ENCODE peak calls at places on chromosomes 1 and 21, in eight cellular contexts. One of them, this sample, is unnamed.

GRCh38 chr21:23887709-23888303 is 1719.5 kb downstream of the MRPL39 start:
- DNase-seq in type B pancreatic cell: no peak
- DNase-seq in colonic mucosa: no peak
- DNase-seq in lower lobe of right lung: no peak
- DNase-seq in lower leg skin: no peak
- DNase-seq in MCF 10A: no peak
- DNase-seq in IMR-90: no peak
- DNase-seq in Peyer's patch: peak
- DNase-seq in this sample: no peak

GRCh38 chr1:25001125-25001915 is 71.2 kb upstream of the RUNX3 start:
- DNase-seq in colonic mucosa: no peak
- DNase-seq in type B pancreatic cell: no peak
- DNase-seq in MCF 10A: no peak
- DNase-seq in Peyer's patch: no peak
- DNase-seq in IMR-90: no peak
- DNase-seq in lower lobe of right lung: no peak
- DNase-seq in lower leg skin: no peak
- DNase-seq in this sample: no peak

GRCh38 chr1:175844877-175845276 is 101.5 kb upstream of the TNR start:
- DNase-seq in IMR-90: no peak
- DNase-seq in colonic mucosa: no peak
- DNase-seq in lower leg skin: no peak
- DNase-seq in type B pancreatic cell: no peak
- DNase-seq in MCF 10A: peak
- DNase-seq in lower lobe of right lung: no peak
- DNase-seq in Peyer's patch: no peak
- DNase-seq in this sample: no peak

GRCh38 chr21:46055863-46056281 is 42.0 kb upstream of the COL6A2 start:
- DNase-seq in MCF 10A: no peak
- DNase-seq in lower leg skin: no peak
- DNase-seq in type B pancreatic cell: peak
- DNase-seq in lower lobe of right lung: peak
- DNase-seq in IMR-90: peak
- DNase-seq in colonic mucosa: no peak
- DNase-seq in Peyer's patch: peak
- DNase-seq in this sample: no peak

GRCh38 chr1:210850556-210850955 is 283.4 kb downstream of the KCNH1 start:
- DNase-seq in MCF 10A: no peak
- DNase-seq in lower lobe of right lung: no peak
- DNase-seq in IMR-90: no peak
- DNase-seq in Peyer's patch: no peak
- DNase-seq in colonic mucosa: no peak
- DNase-seq in lower leg skin: no peak
- DNase-seq in type B pancreatic cell: no peak
- DNase-seq in this sample: no peak

GRCh38 chr1:198726455-198726854 is 87.6 kb downstream of the PTPRC start:
- DNase-seq in colonic mucosa: no peak
- DNase-seq in IMR-90: peak
- DNase-seq in lower lobe of right lung: no peak
- DNase-seq in type B pancreatic cell: no peak
- DNase-seq in lower leg skin: no peak
- DNase-seq in Peyer's patch: no peak
- DNase-seq in MCF 10A: no peak
- DNase-seq in this sample: no peak

GRCh38 chr1:64822621-64823020 is 77.7 kb downstream of the RAVER2 start:
- DNase-seq in colonic mucosa: no peak
- DNase-seq in Peyer's patch: no peak
- DNase-seq in MCF 10A: peak
- DNase-seq in IMR-90: peak
- DNase-seq in type B pancreatic cell: no peak
- DNase-seq in lower leg skin: no peak
- DNase-seq in lower lobe of right lung: no peak
- DNase-seq in this sample: no peak

GRCh38 chr1:87473203-87473661 is 144.6 kb downstream of the LMO4 start:
- DNase-seq in type B pancreatic cell: no peak
- DNase-seq in MCF 10A: peak
- DNase-seq in lower leg skin: no peak
- DNase-seq in lower lobe of right lung: no peak
- DNase-seq in colonic mucosa: no peak
- DNase-seq in IMR-90: no peak
- DNase-seq in Peyer's patch: no peak
- DNase-seq in this sample: no peak

GRCh38 chr1:162987866-162988265 is 81.3 kb upstream of the RGS4 start:
- DNase-seq in MCF 10A: peak
- DNase-seq in type B pancreatic cell: no peak
- DNase-seq in lower leg skin: no peak
- DNase-seq in Peyer's patch: no peak
- DNase-seq in lower lobe of right lung: no peak
- DNase-seq in colonic mucosa: no peak
- DNase-seq in IMR-90: peak
- DNase-seq in this sample: no peak

GRCh38 chr1:116033322-116033721 is 57.0 kb downstream of the SLC22A15 start:
- DNase-seq in colonic mucosa: no peak
- DNase-seq in MCF 10A: peak
- DNase-seq in IMR-90: no peak
- DNase-seq in Peyer's patch: no peak
- DNase-seq in lower lobe of right lung: no peak
- DNase-seq in type B pancreatic cell: no peak
- DNase-seq in lower leg skin: no peak
- DNase-seq in this sample: peak

GRCh38 chr1:12179111-12179519 is 12.3 kb downstream of the TNFRSF1B start:
- DNase-seq in Peyer's patch: peak
- DNase-seq in type B pancreatic cell: no peak
- DNase-seq in colonic mucosa: no peak
- DNase-seq in IMR-90: peak
- DNase-seq in lower leg skin: no peak
- DNase-seq in MCF 10A: no peak
- DNase-seq in lower lobe of right lung: no peak
- DNase-seq in this sample: no peak

GRCh38 chr1:95408506-95409136 is 174.6 kb downstream of the RWDD3 start:
- DNase-seq in type B pancreatic cell: no peak
- DNase-seq in lower leg skin: no peak
- DNase-seq in Peyer's patch: no peak
- DNase-seq in IMR-90: no peak
- DNase-seq in colonic mucosa: no peak
- DNase-seq in lower lobe of right lung: no peak
- DNase-seq in MCF 10A: no peak
- DNase-seq in this sample: no peak

GRCh38 chr1:109530457-109531204 is 9.0 kb upstream of the GPR61 start:
- DNase-seq in MCF 10A: no peak
- DNase-seq in colonic mucosa: no peak
- DNase-seq in lower leg skin: no peak
- DNase-seq in Peyer's patch: no peak
- DNase-seq in lower lobe of right lung: no peak
- DNase-seq in type B pancreatic cell: no peak
- DNase-seq in IMR-90: no peak
- DNase-seq in this sample: no peak

GRCh38 chr21:38492002-38492401 is 6.3 kb downstream of the ERG start:
- DNase-seq in type B pancreatic cell: no peak
- DNase-seq in lower leg skin: no peak
- DNase-seq in Peyer's patch: no peak
- DNase-seq in lower lobe of right lung: no peak
- DNase-seq in colonic mucosa: no peak
- DNase-seq in IMR-90: no peak
- DNase-seq in MCF 10A: no peak
- DNase-seq in this sample: no peak

GRCh38 chr21:34770581-34770980 is 101.8 kb downstream of the CLIC6 start:
- DNase-seq in lower leg skin: no peak
- DNase-seq in colonic mucosa: no peak
- DNase-seq in type B pancreatic cell: no peak
- DNase-seq in Peyer's patch: no peak
- DNase-seq in IMR-90: no peak
- DNase-seq in MCF 10A: no peak
- DNase-seq in lower lobe of right lung: no peak
- DNase-seq in this sample: no peak

GRCh38 chr1:13662498-13662897 is 37.5 kb upstream of the PRDM2 start:
- DNase-seq in colonic mucosa: no peak
- DNase-seq in Peyer's patch: no peak
- DNase-seq in type B pancreatic cell: no peak
- DNase-seq in IMR-90: no peak
- DNase-seq in lower lobe of right lung: no peak
- DNase-seq in lower leg skin: peak
- DNase-seq in MCF 10A: peak
- DNase-seq in this sample: no peak

GRCh38 chr1:6045561-6045960 is at the start of gene KCNAB2:
- DNase-seq in Peyer's patch: no peak
- DNase-seq in lower lobe of right lung: no peak
- DNase-seq in type B pancreatic cell: no peak
- DNase-seq in colonic mucosa: no peak
- DNase-seq in MCF 10A: no peak
- DNase-seq in IMR-90: no peak
- DNase-seq in lower leg skin: no peak
- DNase-seq in this sample: no peak

GRCh38 chr1:115210302-115210711 is 121.0 kb upstream of the TSPAN2 start:
- DNase-seq in colonic mucosa: no peak
- DNase-seq in Peyer's patch: no peak
- DNase-seq in MCF 10A: peak
- DNase-seq in lower lobe of right lung: no peak
- DNase-seq in IMR-90: peak
- DNase-seq in lower leg skin: no peak
- DNase-seq in type B pancreatic cell: no peak
- DNase-seq in this sample: no peak

GRCh38 chr1:67978988-67979516 is 71.4 kb downstream of the DIRAS3 start:
- DNase-seq in colonic mucosa: no peak
- DNase-seq in lower leg skin: no peak
- DNase-seq in MCF 10A: peak
- DNase-seq in lower lobe of right lung: no peak
- DNase-seq in Peyer's patch: no peak
- DNase-seq in type B pancreatic cell: no peak
- DNase-seq in IMR-90: peak
- DNase-seq in this sample: no peak

GRCh38 chr1:203402609-203403337 is 51.9 kb upstream of the FMOD start:
- DNase-seq in type B pancreatic cell: no peak
- DNase-seq in lower lobe of right lung: no peak
- DNase-seq in IMR-90: peak
- DNase-seq in MCF 10A: peak
- DNase-seq in lower leg skin: peak
- DNase-seq in colonic mucosa: no peak
- DNase-seq in Peyer's patch: no peak
- DNase-seq in this sample: no peak

GRCh38 chr1:31460027-31460426 is 47.0 kb downstream of the SERINC2 start:
- DNase-seq in lower lobe of right lung: no peak
- DNase-seq in MCF 10A: no peak
- DNase-seq in type B pancreatic cell: no peak
- DNase-seq in Peyer's patch: no peak
- DNase-seq in lower leg skin: no peak
- DNase-seq in IMR-90: peak
- DNase-seq in colonic mucosa: no peak
- DNase-seq in this sample: no peak

GRCh38 chr1:159248311-159248710 is 43.6 kb downstream of the ACKR1 start:
- DNase-seq in lower leg skin: no peak
- DNase-seq in IMR-90: no peak
- DNase-seq in type B pancreatic cell: no peak
- DNase-seq in Peyer's patch: no peak
- DNase-seq in lower lobe of right lung: no peak
- DNase-seq in colonic mucosa: no peak
- DNase-seq in MCF 10A: peak
- DNase-seq in this sample: no peak

GRCh38 chr1:159247266-159247665 is 42.6 kb downstream of the ACKR1 start:
- DNase-seq in type B pancreatic cell: no peak
- DNase-seq in colonic mucosa: no peak
- DNase-seq in lower leg skin: no peak
- DNase-seq in Peyer's patch: no peak
- DNase-seq in IMR-90: no peak
- DNase-seq in MCF 10A: peak
- DNase-seq in lower lobe of right lung: no peak
- DNase-seq in this sample: no peak

DNA sequence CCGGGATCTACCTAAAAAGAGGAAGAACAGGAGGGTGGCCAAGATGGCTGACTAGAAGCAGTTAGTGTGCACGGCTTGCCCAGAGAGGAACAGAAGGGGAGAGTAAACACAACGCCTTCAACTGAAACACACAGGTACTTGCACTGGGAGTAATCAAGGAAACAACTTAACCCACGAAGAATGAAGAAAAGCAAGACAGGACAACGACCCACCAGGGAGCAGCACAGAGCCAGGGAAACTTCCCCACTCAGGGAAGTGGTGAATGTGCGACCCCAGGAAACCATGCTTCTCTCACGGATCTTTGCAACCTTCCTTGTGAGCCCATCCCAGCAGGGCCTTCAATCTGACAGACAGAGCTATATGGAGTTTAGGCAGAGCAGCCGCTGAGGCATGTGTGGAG is 46.1 kb downstream of the ACKR1 start:
- DNase-seq in type B pancreatic cell: no peak
- DNase-seq in colonic mucosa: no peak
- DNase-seq in lower leg skin: no peak
- DNase-seq in Peyer's patch: no peak
- DNase-seq in IMR-90: no peak
- DNase-seq in lower lobe of right lung: no peak
- DNase-seq in MCF 10A: no peak
- DNase-seq in this sample: no peak
- TF ChIP-seq CTCF in type B pancreatic cell: no peak
- TF ChIP-seq CTCF in colonic mucosa: no peak
- TF ChIP-seq CTCF in lower leg skin: no peak
- TF ChIP-seq CTCF in Peyer's patch: no peak
- TF ChIP-seq CTCF in IMR-90: no peak
- TF ChIP-seq CTCF in lower lobe of right lung: no peak
- TF ChIP-seq CTCF in MCF 10A: no peak
- TF ChIP-seq CTCF in this sample: no peak

GRCh38 chr1:55893155-55893554 is 678.0 kb upstream of the USP24 start:
- DNase-seq in Peyer's patch: no peak
- DNase-seq in type B pancreatic cell: no peak
- DNase-seq in lower lobe of right lung: no peak
- DNase-seq in MCF 10A: peak
- DNase-seq in IMR-90: peak
- DNase-seq in lower leg skin: no peak
- DNase-seq in colonic mucosa: no peak
- DNase-seq in this sample: no peak
- TF ChIP-seq CTCF in Peyer's patch: peak
- TF ChIP-seq CTCF in type B pancreatic cell: peak
- TF ChIP-seq CTCF in lower lobe of right lung: peak
- TF ChIP-seq CTCF in MCF 10A: peak
- TF ChIP-seq CTCF in IMR-90: peak
- TF ChIP-seq CTCF in lower leg skin: no peak
- TF ChIP-seq CTCF in colonic mucosa: peak
- TF ChIP-seq CTCF in this sample: peak

GRCh38 chr1:2165636-2166035 is 28.9 kb downstream of the FAAP20 start:
- DNase-seq in lower lobe of right lung: no peak
- DNase-seq in Peyer's patch: no peak
- DNase-seq in MCF 10A: no peak
- DNase-seq in type B pancreatic cell: no peak
- DNase-seq in lower leg skin: no peak
- DNase-seq in IMR-90: no peak
- DNase-seq in colonic mucosa: no peak
- DNase-seq in this sample: no peak
- TF ChIP-seq CTCF in lower lobe of right lung: no peak
- TF ChIP-seq CTCF in Peyer's patch: no peak
- TF ChIP-seq CTCF in MCF 10A: no peak
- TF ChIP-seq CTCF in type B pancreatic cell: no peak
- TF ChIP-seq CTCF in lower leg skin: no peak
- TF ChIP-seq CTCF in IMR-90: no peak
- TF ChIP-seq CTCF in colonic mucosa: no peak
- TF ChIP-seq CTCF in this sample: no peak

DNA sequence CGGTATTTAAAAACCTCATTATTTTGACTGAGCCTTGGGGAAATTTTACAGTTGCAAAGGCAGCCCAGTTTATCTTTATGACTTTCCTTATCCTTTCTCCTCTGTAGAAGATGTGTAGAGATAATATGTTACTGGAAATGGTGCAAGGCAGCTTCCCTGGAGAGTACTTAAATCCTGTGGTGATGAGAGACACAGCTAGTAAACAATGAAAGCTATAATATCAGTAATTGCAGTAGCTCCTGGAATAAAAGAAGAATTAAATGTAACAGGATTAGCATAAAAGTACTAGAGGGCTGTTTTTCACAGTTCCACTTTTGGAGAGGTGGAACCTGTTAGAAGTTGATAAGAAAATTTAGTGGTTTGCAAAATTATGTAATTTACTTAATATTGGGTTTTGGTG is 15.5 kb upstream of the EDEM3 start:
- DNase-seq in MCF 10A: no peak
- DNase-seq in IMR-90: no peak
- DNase-seq in lower lobe of right lung: no peak
- DNase-seq in colonic mucosa: no peak
- DNase-seq in lower leg skin: no peak
- DNase-seq in type B pancreatic cell: no peak
- DNase-seq in Peyer's patch: no peak
- DNase-seq in this sample: no peak
- TF ChIP-seq CTCF in MCF 10A: no peak
- TF ChIP-seq CTCF in IMR-90: no peak
- TF ChIP-seq CTCF in lower lobe of right lung: no peak
- TF ChIP-seq CTCF in colonic mucosa: no peak
- TF ChIP-seq CTCF in lower leg skin: no peak
- TF ChIP-seq CTCF in type B pancreatic cell: no peak
- TF ChIP-seq CTCF in Peyer's patch: no peak
- TF ChIP-seq CTCF in this sample: no peak

This sample was measured in neural crest cell.